ENCODE peak calls at places on chromosome 20, in eight cellular contexts. K, V, G, A, H, W, C and Z are unnamed samples.

GRCh38 chr20:11373391-11373790 is 544.3 kb upstream of the BTBD3 start:
- DNase-seq in A (no peak), C (no peak), H (no peak), G (no peak), V (peak; percentile 36), W (no peak), K (no peak), Z (peak; percentile 34)

GRCh38 chr20:49979030-49979832 is 3.5 kb upstream of the SNAI1 start:
- DNase-seq in G (peak; percentile 72), W (peak; percentile 83), C (no peak), K (peak; percentile 50), H (peak; percentile 82), A (peak; percentile 62), V (peak; percentile 13), Z (peak; percentile 61)

GRCh38 chr20:56843386-56843785 is 214.3 kb downstream of the TFAP2C start:
- DNase-seq in W (no peak), A (no peak), C (no peak), K (peak; percentile 43), H (no peak), V (no peak), G (no peak), Z (no peak)

GRCh38 chr20:31712112-31712553 is 10.5 kb downstream of the BCL2L1 start:
- DNase-seq in W (peak; percentile 43), C (no peak), V (peak; percentile 8), K (peak; percentile 57), G (no peak), H (no peak), A (no peak), Z (peak; percentile 57)

GRCh38 chr20:45104786-45105185 is 3.9 kb upstream of the KCNS1 start:
- DNase-seq in A (no peak), C (no peak), K (no peak), V (no peak), G (no peak), H (no peak), W (peak; percentile 92), Z (no peak)

GRCh38 chr20:54622338-54623280 is 147.2 kb downstream of the DOK5 start:
- DNase-seq in H (no peak), A (no peak), W (no peak), K (peak; percentile 36), G (no peak), C (peak; percentile 54), V (no peak), Z (peak; percentile 9)

GRCh38 chr20:45223136-45223535 is 2.0 kb downstream of the SEMG2 start:
- DNase-seq in W (no peak), K (no peak), G (no peak), H (no peak), V (no peak), A (no peak), C (no peak), Z (no peak)

GRCh38 chr20:58116505-58116904 is 111.9 kb downstream of the ANKRD60 start:
- DNase-seq in K (no peak), C (no peak), V (no peak), G (no peak), W (no peak), A (no peak), H (no peak), Z (no peak)

GRCh38 chr20:63335711-63336110 is 25.4 kb downstream of the CHRNA4 start:
- DNase-seq in V (no peak), C (no peak), G (no peak), A (no peak), W (no peak), K (no peak), H (no peak), Z (no peak)

GRCh38 chr20:50064640-50065615 is 48.0 kb downstream of the UBE2V1 start:
- DNase-seq in V (no peak), H (no peak), C (no peak), K (no peak), A (no peak), G (no peak), W (no peak), Z (no peak)

GRCh38 chr20:57508381-57508780 is 16.6 kb downstream of the CTCFL start:
- DNase-seq in W (no peak), A (no peak), V (no peak), H (no peak), C (no peak), K (no peak), G (no peak), Z (no peak)

GRCh38 chr20:39983655-39984054 is 705.4 kb downstream of the MAFB start:
- DNase-seq in H (no peak), A (no peak), K (no peak), C (no peak), G (no peak), W (no peak), V (no peak), Z (no peak)